ENCODE peak calls at places on chromosome 6, in four cellular contexts. One of them, this sample, is unnamed.

GRCh38 chr6:112128208-112128607 is 40.8 kb downstream of the FAM229B start:
- DNase-seq in adrenal gland: no peak
- DNase-seq in AG09309: no peak
- DNase-seq in neural crest cell: no peak
- DNase-seq in this sample: no peak

GRCh38 chr6:143976834-143977354 is 31.2 kb downstream of the PLAGL1 start:
- DNase-seq in adrenal gland: no peak
- DNase-seq in AG09309: no peak
- DNase-seq in neural crest cell: no peak
- DNase-seq in this sample: no peak

GRCh38 chr6:114288696-114289095 is 54.1 kb downstream of the HS3ST5 start:
- DNase-seq in adrenal gland: no peak
- DNase-seq in AG09309: no peak
- DNase-seq in neural crest cell: no peak
- DNase-seq in this sample: no peak

GRCh38 chr6:148840256-148840655 is 93.4 kb downstream of the UST start:
- DNase-seq in adrenal gland: no peak
- DNase-seq in AG09309: no peak
- DNase-seq in neural crest cell: no peak
- DNase-seq in this sample: no peak

GRCh38 chr6:114465511-114465910 is 122.7 kb upstream of the HS3ST5 start:
- DNase-seq in adrenal gland: no peak
- DNase-seq in AG09309: no peak
- DNase-seq in neural crest cell: no peak
- DNase-seq in this sample: no peak

GRCh38 chr6:47263268-47263667 is 46.4 kb downstream of the TNFRSF21 start:
- DNase-seq in adrenal gland: no peak
- DNase-seq in AG09309: no peak
- DNase-seq in neural crest cell: no peak
- DNase-seq in this sample: no peak

GRCh38 chr6:30819287-30819917 is 64.9 kb upstream of the DDR1 start:
- DNase-seq in adrenal gland: no peak
- DNase-seq in AG09309: no peak
- DNase-seq in neural crest cell: no peak
- DNase-seq in this sample: no peak

GRCh38 chr6:131782764-131783163 is 25.1 kb upstream of the ENPP1 start:
- DNase-seq in adrenal gland: no peak
- DNase-seq in AG09309: no peak
- DNase-seq in neural crest cell: no peak
- DNase-seq in this sample: no peak

GRCh38 chr6:100517633-100518032 is 52.9 kb upstream of the SIM1 start:
- DNase-seq in adrenal gland: no peak
- DNase-seq in AG09309: no peak
- DNase-seq in neural crest cell: no peak
- DNase-seq in this sample: no peak

GRCh38 chr6:31952140-31952805 is 6.4 kb downstream of the CFB start:
- DNase-seq in adrenal gland: peak; percentile 77
- DNase-seq in AG09309: no peak
- DNase-seq in neural crest cell: peak; percentile 61
- DNase-seq in this sample: peak; percentile 49

GRCh38 chr6:124888581-124889371 is 73.5 kb upstream of the RNF217 start:
- DNase-seq in adrenal gland: no peak
- DNase-seq in AG09309: no peak
- DNase-seq in neural crest cell: no peak
- DNase-seq in this sample: no peak

GRCh38 chr6:36622901-36623546 is 28.9 kb downstream of the SRSF3 start:
- DNase-seq in adrenal gland: peak; percentile 9
- DNase-seq in AG09309: no peak
- DNase-seq in neural crest cell: no peak
- DNase-seq in this sample: no peak

GRCh38 chr6:24419526-24419925 is 16.8 kb downstream of the MRS2 start:
- DNase-seq in adrenal gland: no peak
- DNase-seq in AG09309: no peak
- DNase-seq in neural crest cell: no peak
- DNase-seq in this sample: no peak

DNA sequence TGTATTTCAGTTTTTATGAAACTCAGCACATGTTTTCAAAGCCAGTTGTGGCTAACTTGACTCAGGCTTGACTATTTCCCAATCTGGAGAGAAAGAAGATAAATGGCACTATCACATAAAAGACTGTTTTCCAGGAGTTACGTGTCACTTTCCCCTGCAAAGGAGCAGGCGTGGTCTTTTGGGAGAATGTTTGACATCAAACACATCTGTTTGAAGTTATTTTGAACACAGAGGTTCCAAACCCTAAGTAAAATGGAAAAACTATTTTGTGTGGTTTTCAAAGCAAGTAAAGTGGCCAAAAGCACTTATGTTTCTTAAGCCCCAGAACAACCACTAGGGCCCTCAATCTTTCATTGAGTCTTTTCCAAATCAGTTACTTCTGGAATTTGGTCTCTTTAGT is 89.7 kb downstream of the FOXF2 start:
- DNase-seq in adrenal gland: no peak
- DNase-seq in AG09309: peak; percentile 97
- DNase-seq in neural crest cell: no peak
- DNase-seq in this sample: peak; percentile 91
- TF ChIP-seq CTCF in adrenal gland: no peak
- TF ChIP-seq CTCF in AG09309: peak; percentile 45
- TF ChIP-seq CTCF in neural crest cell: no peak
- TF ChIP-seq CTCF in this sample: peak; percentile 39

DNA sequence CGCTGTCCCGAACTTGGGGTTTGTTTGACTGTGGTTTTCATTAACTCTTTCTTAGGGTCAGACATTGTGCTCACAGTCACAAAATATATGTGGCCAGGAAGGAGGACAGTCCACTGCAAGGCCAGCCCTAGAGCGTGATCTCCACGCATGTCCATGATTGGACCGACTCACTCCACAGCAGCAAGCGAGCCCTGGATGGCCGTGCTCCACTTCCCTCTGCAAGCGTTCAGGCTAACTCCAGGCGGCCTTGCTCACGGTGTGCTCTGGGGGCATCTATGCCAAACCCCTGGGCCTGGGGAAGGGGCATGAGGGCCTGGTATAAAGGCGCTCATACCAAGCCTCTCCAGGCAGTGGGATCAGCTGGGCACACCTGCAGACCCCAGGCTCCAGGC is 5.6 kb downstream of the DACT2 start:
- DNase-seq in adrenal gland: no peak
- DNase-seq in AG09309: no peak
- DNase-seq in neural crest cell: no peak
- DNase-seq in this sample: no peak
- TF ChIP-seq CTCF in adrenal gland: no peak
- TF ChIP-seq CTCF in AG09309: no peak
- TF ChIP-seq CTCF in neural crest cell: no peak
- TF ChIP-seq CTCF in this sample: no peak

GRCh38 chr6:33787336-33787953 is 1.5 kb downstream of the LEMD2 start:
- DNase-seq in adrenal gland: peak; percentile 64
- DNase-seq in AG09309: no peak
- DNase-seq in neural crest cell: no peak
- DNase-seq in this sample: no peak

GRCh38 chr6:33790306-33790855 is 1.5 kb upstream of the LEMD2 start:
- DNase-seq in adrenal gland: no peak
- DNase-seq in AG09309: no peak
- DNase-seq in neural crest cell: no peak
- DNase-seq in this sample: no peak

GRCh38 chr6:33787954-33788693 is 806 bp downstream of the LEMD2 start:
- DNase-seq in adrenal gland: peak; percentile 84
- DNase-seq in AG09309: no peak
- DNase-seq in neural crest cell: peak; percentile 39
- DNase-seq in this sample: peak; percentile 42

GRCh38 chr6:33789550-33789895 is 593 bp upstream of the LEMD2 start:
- DNase-seq in adrenal gland: no peak
- DNase-seq in AG09309: no peak
- DNase-seq in neural crest cell: no peak
- DNase-seq in this sample: no peak

DNA sequence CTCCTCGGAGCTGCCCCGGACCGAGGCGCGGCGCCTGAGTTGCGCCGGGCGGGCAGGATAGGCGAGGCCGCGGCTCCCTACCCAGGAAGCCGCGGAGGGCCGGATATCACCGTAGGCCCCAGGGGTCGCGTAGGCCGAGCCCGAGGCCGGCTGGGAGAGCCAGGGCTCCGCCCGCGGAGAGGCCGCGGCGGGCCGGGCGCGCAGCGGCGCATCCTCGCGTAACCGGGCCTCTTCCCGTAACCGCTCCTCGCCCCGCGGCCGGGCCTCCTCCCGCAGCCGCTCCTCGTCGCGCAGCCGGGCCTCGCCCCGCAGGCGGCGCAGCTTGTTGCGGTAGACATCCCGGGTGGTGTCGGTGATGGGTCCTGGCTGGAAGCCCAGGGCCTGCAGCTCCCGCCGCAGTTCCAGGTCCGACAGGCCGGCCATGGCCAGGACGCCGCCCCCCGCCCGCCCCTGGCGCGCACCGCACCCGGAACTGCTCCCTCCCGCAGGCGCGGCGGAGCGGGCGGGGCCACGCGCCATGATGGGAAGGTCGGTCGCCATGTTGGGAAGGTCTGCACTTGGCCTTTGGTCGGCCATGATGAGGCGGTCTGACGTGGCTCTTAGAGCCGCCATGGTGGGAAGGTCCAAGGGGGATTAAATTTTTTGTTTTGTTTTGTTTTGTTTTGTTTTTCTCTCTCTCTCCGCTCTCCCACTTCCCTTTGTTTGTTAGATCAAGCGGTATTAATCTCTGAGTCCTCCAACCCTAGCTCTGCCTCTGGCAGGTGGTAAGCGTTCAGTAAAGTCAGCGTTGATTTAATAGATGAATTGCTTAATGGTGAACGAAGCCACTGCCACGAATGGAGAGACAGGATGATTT is at the start of gene LEMD2:
- DNase-seq in adrenal gland: peak; percentile 91
- DNase-seq in AG09309: peak; percentile 73
- DNase-seq in neural crest cell: peak; percentile 89
- DNase-seq in this sample: peak; percentile 87
- TF ChIP-seq CTCF in adrenal gland: no peak
- TF ChIP-seq CTCF in AG09309: no peak
- TF ChIP-seq CTCF in neural crest cell: no peak
- TF ChIP-seq CTCF in this sample: no peak

DNA sequence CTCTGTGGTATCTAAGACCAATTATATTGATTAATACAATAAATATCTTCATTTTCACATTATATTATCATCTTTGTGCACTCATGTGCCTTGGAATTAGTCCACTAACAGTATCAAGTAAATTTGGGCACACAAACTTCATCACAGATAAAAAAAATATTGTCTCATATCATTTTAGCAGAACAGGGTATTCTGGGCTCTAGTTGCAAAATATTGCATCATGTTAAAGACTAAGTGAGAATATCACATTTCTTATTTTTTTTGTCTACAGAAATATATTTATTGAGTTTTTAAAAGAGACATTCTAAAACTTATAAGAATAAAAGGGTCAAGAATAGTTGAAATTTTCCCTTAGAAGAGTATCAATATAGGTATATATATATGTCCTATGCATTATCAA is 754.1 kb upstream of the MAN1A1 start:
- DNase-seq in adrenal gland: no peak
- DNase-seq in AG09309: no peak
- DNase-seq in neural crest cell: no peak
- DNase-seq in this sample: no peak
- TF ChIP-seq CTCF in adrenal gland: no peak
- TF ChIP-seq CTCF in AG09309: no peak
- TF ChIP-seq CTCF in neural crest cell: no peak
- TF ChIP-seq CTCF in this sample: no peak

DNA sequence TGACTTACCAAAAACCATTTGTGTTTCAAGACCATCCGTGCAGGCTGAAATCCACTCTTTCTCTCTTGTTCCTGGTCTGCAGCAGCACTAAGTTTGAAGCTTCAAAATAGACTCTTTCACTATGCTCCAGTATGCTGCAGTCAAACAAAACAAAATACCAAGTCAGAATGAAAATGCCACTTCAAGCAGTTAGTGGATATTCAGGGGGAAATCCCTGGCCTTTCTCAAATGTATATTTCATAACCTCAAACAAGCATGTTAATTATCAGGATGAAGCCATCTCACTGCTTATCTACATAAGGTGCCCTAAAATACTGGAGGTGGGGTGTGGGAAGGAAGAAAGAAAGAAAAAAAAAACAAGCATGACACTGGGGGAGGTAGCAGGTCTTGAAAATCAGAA is 103.5 kb downstream of the ATXN1 start:
- DNase-seq in adrenal gland: no peak
- DNase-seq in AG09309: no peak
- DNase-seq in neural crest cell: no peak
- DNase-seq in this sample: no peak
- TF ChIP-seq CTCF in adrenal gland: no peak
- TF ChIP-seq CTCF in AG09309: no peak
- TF ChIP-seq CTCF in neural crest cell: no peak
- TF ChIP-seq CTCF in this sample: no peak

GRCh38 chr6:118553132-118553531 is 5.0 kb downstream of the PLN start:
- DNase-seq in adrenal gland: no peak
- DNase-seq in AG09309: no peak
- DNase-seq in neural crest cell: no peak
- DNase-seq in this sample: no peak

GRCh38 chr6:118554698-118555097 is 6.6 kb downstream of the PLN start:
- DNase-seq in adrenal gland: no peak
- DNase-seq in AG09309: no peak
- DNase-seq in neural crest cell: no peak
- DNase-seq in this sample: no peak

GRCh38 chr6:118548136-118548535 is at the start of gene PLN:
- DNase-seq in adrenal gland: no peak
- DNase-seq in AG09309: no peak
- DNase-seq in neural crest cell: no peak
- DNase-seq in this sample: no peak

GRCh38 chr6:118551063-118551672 is 3.1 kb downstream of the PLN start:
- DNase-seq in adrenal gland: no peak
- DNase-seq in AG09309: peak; percentile 39
- DNase-seq in neural crest cell: no peak
- DNase-seq in this sample: peak; percentile 16

GRCh38 chr6:118551673-118552063 is 3.6 kb downstream of the PLN start:
- DNase-seq in adrenal gland: no peak
- DNase-seq in AG09309: peak; percentile 45
- DNase-seq in neural crest cell: no peak
- DNase-seq in this sample: no peak
- TF ChIP-seq CTCF in adrenal gland: no peak
- TF ChIP-seq CTCF in AG09309: no peak
- TF ChIP-seq CTCF in neural crest cell: no peak
- TF ChIP-seq CTCF in this sample: no peak